ENCODE peak calls at places on chromosomes 4 and X, in five cellular contexts. I is cardiac muscle cell, Y is GM13976, F is DND-41, B is foreskin fibroblast. M is an unnamed sample.
A peak's percentile ranks its signal among the peaks of the same experiment; 100 is the strongest.

GRCh38 chrX:150155396-150156048 is 207.6 kb upstream of the MAMLD1 start:
- DNase-seq in B (peak; percentile 88), I (peak; percentile 4), F (no peak), Y (no peak), M (no peak)

GRCh38 chr4:168711197-168712120 is 214.6 kb downstream of the PALLD start:
- DNase-seq in B (peak; percentile 76), F (no peak), I (no peak), Y (no peak), M (peak; percentile 2)

GRCh38 chr4:123804171-123804721 is 407.7 kb downstream of the SPRY1 start:
- DNase-seq in Y (no peak), B (no peak), F (no peak), I (no peak), M (no peak)

GRCh38 chr4:141746026-141746425 is 109.6 kb downstream of the IL15 start:
- DNase-seq in Y (no peak), B (no peak), I (no peak), F (no peak), M (no peak)

GRCh38 chrX:69021095-69021494 is 144.2 kb downstream of the PJA1 start:
- DNase-seq in I (no peak), F (no peak), B (no peak), Y (no peak), M (no peak)

GRCh38 chr4:6054162-6054922 is 36.1 kb upstream of the C4orf50 start:
- DNase-seq in F (no peak), Y (no peak), B (no peak), I (no peak), M (no peak)

GRCh38 chr4:26787461-26788340 is 72.9 kb upstream of the STIM2 start:
- DNase-seq in I (peak; percentile 7), Y (no peak), F (peak; percentile 51), B (peak; percentile 67), M (peak; percentile 83)

GRCh38 chr4:103996059-103996458 is 276.3 kb upstream of the TACR3 start:
- DNase-seq in Y (no peak), B (no peak), I (no peak), F (no peak), M (no peak)

GRCh38 chrX:100424012-100424411 is 13.9 kb upstream of the PCDH19 start:
- DNase-seq in Y (no peak), F (no peak), B (no peak), I (peak; percentile 54), M (no peak)

GRCh38 chr4:110195561-110196205 is 2.7 kb downstream of the ELOVL6 start:
- DNase-seq in F (peak; percentile 23), I (no peak), B (peak; percentile 28), Y (peak; percentile 26), M (peak; percentile 11)

GRCh38 chr4:36255575-36255974 is 11.3 kb upstream of the ARAP2 start:
- DNase-seq in I (no peak), Y (peak; percentile 34), F (peak; percentile 85), B (no peak), M (peak; percentile 81)

GRCh38 chr4:53551963-53552362 is 39.3 kb downstream of the LNX1 start:
- DNase-seq in Y (no peak), F (no peak), I (no peak), B (no peak), M (no peak)

GRCh38 chr4:170672571-170672970 is 582.8 kb upstream of the AADAT start:
- DNase-seq in Y (no peak), F (no peak), B (peak; percentile 42), I (no peak), M (no peak)

GRCh38 chrX:56248492-56248891 is 16.3 kb downstream of the KLF8 start:
- DNase-seq in F (peak; percentile 58), Y (peak; percentile 53), B (peak; percentile 64), I (peak; percentile 50), M (peak; percentile 69)

GRCh38 chr4:72786401-72786990 is 217.5 kb upstream of the ADAMTS3 start:
- DNase-seq in I (no peak), Y (no peak), F (no peak), B (no peak), M (no peak)

GRCh38 chrX:20594985-20595384 is 328.3 kb upstream of the RPS6KA3 start:
- DNase-seq in F (no peak), I (peak; percentile 4), Y (no peak), B (peak; percentile 1), M (no peak)

GRCh38 chrX:51332188-51332942 is at the start of gene NUDT10:
- DNase-seq in Y (peak; percentile 26), I (peak; percentile 86), F (no peak), B (peak; percentile 59), M (peak; percentile 68)

DNA sequence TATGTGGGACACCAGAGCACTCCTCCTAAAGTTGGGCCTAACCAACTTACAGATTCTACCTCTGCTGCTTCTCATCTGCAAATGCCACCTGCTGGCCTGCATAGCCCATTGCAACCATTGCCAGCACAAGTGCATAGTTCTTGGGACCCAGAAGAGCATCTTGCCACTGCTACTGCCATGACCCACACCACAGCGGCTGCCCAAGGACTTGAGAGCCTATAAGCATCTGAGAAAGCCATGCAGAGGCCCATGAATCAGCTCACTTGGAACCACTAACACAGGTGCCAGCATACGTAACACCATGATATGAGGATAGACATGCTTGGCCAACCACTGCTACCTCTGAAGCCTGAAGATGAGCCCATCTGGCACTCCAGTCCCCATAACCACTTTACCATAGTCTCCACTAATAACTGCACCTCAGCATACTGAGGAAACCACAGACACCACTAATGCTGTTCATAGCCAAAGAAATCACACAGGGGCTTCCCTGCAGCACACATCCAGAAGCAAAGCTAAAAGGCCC is 258.1 kb upstream of the AGTR2 start:
- DNase-seq in F (no peak), I (no peak), B (no peak), Y (no peak), M (no peak)
- TF ChIP-seq CTCF in F (no peak), I (no peak), B (no peak), Y (peak; percentile 57), M (no peak)

DNA sequence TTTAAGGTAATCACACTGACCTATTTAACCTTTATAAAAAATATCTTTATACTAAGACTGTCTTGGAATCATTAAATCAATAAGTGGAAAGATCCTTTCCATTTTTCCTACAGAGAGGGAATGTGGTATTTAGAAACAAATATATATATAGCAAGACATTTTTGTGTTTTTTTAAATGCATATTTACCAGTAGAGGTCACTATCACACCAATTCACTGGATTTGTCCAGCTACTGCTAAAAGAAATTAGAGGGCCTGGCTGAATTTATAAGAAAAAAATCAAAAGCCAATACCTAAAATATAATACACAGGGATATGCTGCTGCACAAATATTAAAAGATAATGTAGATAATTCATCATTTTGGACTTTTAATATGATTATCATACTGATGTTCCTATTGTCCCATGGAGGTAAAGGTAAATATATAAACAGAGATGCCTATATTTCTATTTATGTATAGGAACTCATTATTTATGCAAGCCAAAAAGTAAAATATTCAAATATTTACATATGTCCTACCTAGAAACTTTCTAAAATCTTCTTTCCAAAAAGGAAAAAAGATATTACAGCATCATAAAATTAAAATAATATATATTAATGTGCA is 69.5 kb downstream of the PDE5A start:
- DNase-seq in F (no peak), Y (peak; percentile 35), B (peak; percentile 73), I (peak; percentile 36), M (no peak)
- TF ChIP-seq CTCF in F (peak; percentile 48), Y (peak; percentile 14), B (no peak), I (peak; percentile 42), M (peak; percentile 47)

DNA sequence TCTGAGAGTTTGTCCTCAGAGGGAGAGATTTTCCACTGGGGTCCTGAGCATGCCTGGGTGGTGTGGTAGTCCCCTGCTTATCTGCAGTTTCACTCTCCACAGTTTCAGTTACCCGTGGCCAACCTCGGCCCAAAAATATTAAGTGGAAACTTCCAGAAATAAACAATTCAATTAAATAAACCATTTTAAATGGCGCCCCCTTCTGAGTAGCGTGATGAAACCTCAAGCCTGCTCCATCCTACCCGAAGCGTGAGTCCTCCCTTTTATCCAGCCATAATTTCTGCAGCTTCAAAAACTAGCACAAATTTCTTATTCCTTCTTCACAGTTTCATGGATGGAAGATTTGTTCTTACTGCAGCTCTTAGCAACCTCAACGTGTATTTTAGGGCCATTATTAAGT is 26.7 kb downstream of the PNMA6E start:
- DNase-seq in I (no peak), Y (no peak), B (peak; percentile 21), F (no peak), M (no peak)
- TF ChIP-seq CTCF in I (no peak), Y (no peak), B (no peak), F (no peak), M (no peak)

GRCh38 chr4:164572877-164573279 is 181.1 kb upstream of the SMIM31 start:
- DNase-seq in B (no peak), F (no peak), I (no peak), Y (no peak), M (no peak)
- TF ChIP-seq CTCF in B (no peak), F (no peak), I (no peak), Y (no peak), M (no peak)

GRCh38 chrX:70907900-70908299 is 611 bp downstream of the TEX11 start:
- DNase-seq in I (no peak), Y (no peak), F (no peak), B (no peak), M (no peak)

GRCh38 chrX:70908541-70908940 is at the start of gene TEX11:
- DNase-seq in F (no peak), I (no peak), Y (no peak), B (no peak), M (no peak)
- TF ChIP-seq CTCF in F (no peak), I (no peak), Y (no peak), B (no peak), M (no peak)

GRCh38 chrX:25049971-25050370 is 34.2 kb upstream of the ARX start:
- DNase-seq in Y (no peak), B (no peak), F (no peak), I (no peak), M (no peak)

GRCh38 chrX:25049347-25049746 is 33.6 kb upstream of the ARX start:
- DNase-seq in Y (no peak), B (no peak), F (peak; percentile 30), I (no peak), M (no peak)

GRCh38 chrX:25048176-25048575 is 32.4 kb upstream of the ARX start:
- DNase-seq in B (no peak), Y (no peak), I (no peak), F (no peak), M (no peak)

DNA sequence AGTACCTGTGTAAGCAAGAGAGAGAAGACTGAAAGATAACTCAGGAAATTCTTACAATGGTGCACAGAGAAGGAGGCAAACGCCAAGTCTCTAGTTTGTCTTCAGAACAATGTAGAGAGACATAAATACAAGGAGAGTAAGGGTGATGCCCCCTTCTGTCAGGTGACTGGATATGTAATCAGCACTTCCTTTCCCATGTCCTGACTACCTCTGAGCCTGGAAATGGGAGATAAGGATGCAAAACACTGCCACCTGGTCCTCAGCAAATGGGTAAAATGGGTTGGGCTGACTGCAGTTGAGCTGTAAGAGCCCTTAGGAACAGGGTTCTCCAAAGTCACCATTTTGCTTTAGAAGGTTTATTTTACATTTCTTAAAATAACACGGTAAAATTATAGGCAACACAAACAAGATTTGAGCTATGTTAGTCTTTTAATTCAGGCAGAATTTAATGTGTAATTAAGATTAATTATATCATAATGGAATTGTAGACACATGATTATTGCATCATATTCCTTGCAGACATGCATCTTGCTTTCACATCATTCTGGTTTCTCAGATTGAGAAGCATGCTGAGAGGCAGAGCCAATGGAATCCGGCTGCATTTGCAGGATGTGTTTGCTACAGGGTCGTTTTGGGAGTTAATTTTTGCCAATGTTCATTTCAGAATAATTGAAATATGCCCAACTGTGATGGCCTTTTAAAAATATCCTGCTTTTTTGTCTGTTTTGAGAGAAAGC is 37.2 kb upstream of the ARX start:
- DNase-seq in B (no peak), Y (no peak), I (no peak), F (no peak), M (no peak)
- TF ChIP-seq CTCF in B (no peak), Y (no peak), I (no peak), F (no peak), M (no peak)

GRCh38 chr4:69323284-69323683 is 43.0 kb downstream of the UGT2B28 start:
- DNase-seq in B (no peak), I (no peak), F (no peak), Y (no peak), M (no peak)
- TF ChIP-seq CTCF in B (no peak), I (no peak), F (no peak), Y (no peak), M (no peak)

GRCh38 chrX:106415276-106415895 is 196.4 kb upstream of the RADX start:
- DNase-seq in Y (peak; percentile 22), B (peak; percentile 46), I (peak; percentile 38), F (no peak), M (peak; percentile 4)
- TF ChIP-seq CTCF in Y (peak; percentile 49), B (peak; percentile 40), I (peak; percentile 58), F (peak; percentile 60), M (peak; percentile 46)